ENCODE peak calls at places on chromosome 21, in five cellular contexts. K is dorsolateral prefrontal cortex, V is tibial nerve, O is uterus, T is choroid plexus epithelial cell. A is an unnamed sample.

GRCh38 chr21:30168086-30168485 is 1.5 kb upstream of the CLDN17 start:
- DNase-seq in V (no peak), T (no peak), O (no peak), K (no peak), A (no peak)

GRCh38 chr21:26909972-26910371 is 56.9 kb downstream of the ADAMTS5 start:
- DNase-seq in V (no peak), T (peak), K (no peak), O (no peak), A (no peak)

GRCh38 chr21:15731243-15731613 is 1.4 kb downstream of the USP25 start:
- DNase-seq in T (no peak), K (no peak), O (no peak), V (no peak), A (no peak)

GRCh38 chr21:33841561-33841960 is 74.0 kb downstream of the ATP5PO start:
- DNase-seq in K (no peak), O (no peak), T (no peak), V (no peak), A (no peak)

GRCh38 chr21:27219068-27219467 is 252.2 kb upstream of the ADAMTS5 start:
- DNase-seq in O (no peak), V (no peak), T (peak), K (no peak), A (peak)

GRCh38 chr21:35635261-35635660 is 425.1 kb downstream of the SETD4 start:
- DNase-seq in V (no peak), O (no peak), K (no peak), T (peak), A (peak)

GRCh38 chr21:29499734-29500343 is 201.1 kb downstream of the BACH1 start:
- DNase-seq in O (no peak), T (peak), K (no peak), V (no peak), A (no peak)

GRCh38 chr21:33901421-33902288 is 13.9 kb downstream of the ATP5PO start:
- DNase-seq in V (no peak), T (peak), O (peak), K (no peak), A (peak)

GRCh38 chr21:35265170-35265877 is 216.2 kb upstream of the RUNX1 start:
- DNase-seq in V (no peak), K (no peak), O (no peak), T (peak), A (no peak)

GRCh38 chr21:29933088-29933487 is 6.7 kb downstream of the GRIK1 start:
- DNase-seq in O (no peak), K (no peak), V (no peak), T (no peak), A (no peak)

GRCh38 chr21:18522181-18522771 is 118.7 kb upstream of the TMPRSS15 start:
- DNase-seq in O (no peak), K (no peak), V (no peak), T (peak), A (no peak)

GRCh38 chr21:16002872-16003466 is 273.2 kb downstream of the USP25 start:
- DNase-seq in V (no peak), T (peak), K (no peak), O (no peak), A (peak)

GRCh38 chr21:15667824-15668223 is 62.0 kb upstream of the USP25 start:
- DNase-seq in T (no peak), K (no peak), V (no peak), O (no peak), A (no peak)

GRCh38 chr21:40568756-40569155 is 278.2 kb downstream of the DSCAM start:
- DNase-seq in K (no peak), T (no peak), O (no peak), V (no peak), A (no peak)

GRCh38 chr21:34129039-34129891 is 55.9 kb downstream of the MRPS6 start:
- DNase-seq in T (peak), K (peak), V (no peak), O (peak), A (peak)

GRCh38 chr21:31351438-31351837 is 7.4 kb upstream of the TIAM1 start:
- DNase-seq in O (no peak), K (no peak), T (peak), V (no peak), A (no peak)

GRCh38 chr21:34132202-34132601 is 58.8 kb downstream of the MRPS6 start:
- DNase-seq in K (no peak), T (no peak), V (no peak), O (no peak), A (no peak)

GRCh38 chr21:32562426-32562825 is 22.9 kb downstream of the TCP10L start:
- DNase-seq in O (peak), V (no peak), K (no peak), T (peak), A (peak)
- H3K4me3 ChIP-seq in O (no peak), V (no peak), K (no peak), T (no peak), A (no peak)

DNA sequence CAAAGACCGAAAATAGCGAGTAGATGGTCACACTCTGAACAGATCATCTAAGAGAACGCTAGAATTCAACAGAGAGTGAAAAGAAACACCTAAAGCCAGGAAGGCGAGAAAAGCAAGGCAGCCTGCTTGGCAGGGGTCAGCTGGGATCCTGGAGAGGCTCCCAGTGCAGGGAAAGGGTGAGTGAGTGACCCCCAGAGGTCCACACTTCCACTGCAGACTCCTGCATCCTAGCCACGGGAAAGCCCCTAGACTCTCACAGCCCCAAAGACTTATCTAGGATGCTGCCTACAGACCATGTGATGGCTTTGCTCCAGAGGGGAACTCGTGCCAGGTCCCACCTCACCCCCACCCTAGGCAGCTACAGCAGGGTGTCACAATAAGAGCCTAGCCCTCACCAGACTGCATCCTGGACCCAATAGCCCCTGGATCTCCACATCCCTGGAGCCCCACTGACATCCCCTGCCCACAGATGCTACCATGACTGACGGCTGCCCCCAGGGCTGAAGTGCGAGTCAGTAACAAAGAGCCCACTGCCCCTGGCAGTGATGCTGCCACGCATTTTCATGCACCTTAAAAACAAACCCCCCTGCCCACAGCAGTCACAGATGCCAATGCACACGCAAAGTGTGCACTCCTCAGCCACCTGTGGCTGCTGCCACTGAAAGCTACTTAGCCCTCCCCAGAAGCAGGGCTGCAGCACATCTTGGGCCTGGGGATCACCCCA is 62.2 kb downstream of the PSMG1 start:
- DNase-seq in V (no peak), T (no peak), K (no peak), O (no peak), A (no peak)
- TF ChIP-seq CTCF in V (no peak), T (no peak), K (no peak), O (no peak), A (no peak)

GRCh38 chr21:14526816-14527689 is 19.1 kb downstream of the SAMSN1 start:
- DNase-seq in T (no peak), K (no peak), V (no peak), O (no peak), A (no peak)

GRCh38 chr21:14526199-14526598 is 19.9 kb downstream of the SAMSN1 start:
- DNase-seq in K (no peak), O (no peak), V (no peak), T (no peak), A (no peak)

GRCh38 chr21:14528815-14529214 is 17.3 kb downstream of the SAMSN1 start:
- DNase-seq in T (no peak), K (no peak), O (no peak), V (no peak), A (no peak)

GRCh38 chr21:14530574-14530973 is 15.5 kb downstream of the SAMSN1 start:
- DNase-seq in V (no peak), O (no peak), T (no peak), K (no peak), A (no peak)

GRCh38 chr21:14527690-14528652 is 18.1 kb downstream of the SAMSN1 start:
- DNase-seq in K (no peak), V (no peak), T (no peak), O (no peak), A (no peak)
- H3K4me3 ChIP-seq in K (no peak), V (no peak), T (no peak), O (no peak), A (no peak)

DNA sequence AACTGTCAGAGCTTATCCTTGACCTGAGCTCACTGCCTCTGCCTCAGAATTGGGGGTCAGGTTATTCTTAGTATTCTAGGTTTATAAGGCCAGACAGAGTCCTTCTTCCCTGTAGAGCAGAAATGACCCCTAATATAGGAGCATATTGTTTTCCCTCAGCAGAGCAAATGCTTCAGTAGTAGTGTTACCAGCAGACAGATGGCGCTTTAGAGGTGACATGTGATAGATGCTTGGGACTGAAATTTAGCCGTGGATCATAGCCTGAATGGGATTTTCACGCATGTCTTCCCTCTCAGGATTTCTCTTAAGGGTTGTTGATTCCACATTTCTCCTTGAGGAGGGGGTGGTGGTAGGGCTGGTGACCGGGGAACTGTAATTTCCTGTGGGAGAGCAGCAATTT is 24.5 kb downstream of the ADARB1 start:
- DNase-seq in O (no peak), T (peak), V (no peak), K (no peak), A (no peak)
- TF ChIP-seq CTCF in O (no peak), T (peak), V (no peak), K (peak), A (peak)

GRCh38 chr21:36888466-36888865 is 78.0 kb downstream of the HLCS start:
- DNase-seq in K (no peak), O (no peak), V (no peak), T (no peak), A (no peak)

GRCh38 chr21:36890086-36890485 is 76.4 kb downstream of the HLCS start:
- DNase-seq in O (no peak), V (no peak), K (no peak), T (no peak), A (no peak)

GRCh38 chr21:36891123-36891522 is 75.3 kb downstream of the HLCS start:
- DNase-seq in O (no peak), V (no peak), K (no peak), T (no peak), A (no peak)

GRCh38 chr21:36887983-36888382 is 78.5 kb downstream of the HLCS start:
- DNase-seq in O (no peak), V (no peak), K (no peak), T (no peak), A (no peak)

DNA sequence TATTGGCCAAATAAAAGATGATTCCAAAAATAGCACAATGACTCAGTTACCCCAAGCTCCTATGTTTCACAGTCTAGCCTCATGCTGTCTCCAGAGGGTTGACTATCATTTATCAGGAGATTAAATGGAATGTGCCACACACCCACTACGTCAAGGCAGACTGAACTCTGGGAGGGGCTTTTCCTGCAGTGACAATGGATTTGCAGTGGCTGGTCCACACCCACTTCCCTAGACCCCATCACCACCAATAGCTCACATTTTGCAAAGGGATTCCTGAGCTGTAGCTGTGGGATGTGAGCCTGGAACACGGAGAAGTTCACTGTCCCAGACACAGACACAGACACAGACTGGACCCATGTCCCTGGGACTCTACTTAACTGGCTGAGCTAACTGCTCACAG is 77.1 kb downstream of the HLCS start:
- DNase-seq in K (no peak), T (no peak), O (no peak), V (no peak), A (no peak)
- H3K4me3 ChIP-seq in K (no peak), T (no peak), O (no peak), V (no peak), A (no peak)

GRCh38 chr21:42300045-42300583 is 15.1 kb downstream of the TFF3 start:
- DNase-seq in K (no peak), T (no peak), V (no peak), O (no peak), A (no peak)
- TF ChIP-seq CTCF in K (no peak), T (no peak), V (no peak), O (no peak), A (no peak)

DNA sequence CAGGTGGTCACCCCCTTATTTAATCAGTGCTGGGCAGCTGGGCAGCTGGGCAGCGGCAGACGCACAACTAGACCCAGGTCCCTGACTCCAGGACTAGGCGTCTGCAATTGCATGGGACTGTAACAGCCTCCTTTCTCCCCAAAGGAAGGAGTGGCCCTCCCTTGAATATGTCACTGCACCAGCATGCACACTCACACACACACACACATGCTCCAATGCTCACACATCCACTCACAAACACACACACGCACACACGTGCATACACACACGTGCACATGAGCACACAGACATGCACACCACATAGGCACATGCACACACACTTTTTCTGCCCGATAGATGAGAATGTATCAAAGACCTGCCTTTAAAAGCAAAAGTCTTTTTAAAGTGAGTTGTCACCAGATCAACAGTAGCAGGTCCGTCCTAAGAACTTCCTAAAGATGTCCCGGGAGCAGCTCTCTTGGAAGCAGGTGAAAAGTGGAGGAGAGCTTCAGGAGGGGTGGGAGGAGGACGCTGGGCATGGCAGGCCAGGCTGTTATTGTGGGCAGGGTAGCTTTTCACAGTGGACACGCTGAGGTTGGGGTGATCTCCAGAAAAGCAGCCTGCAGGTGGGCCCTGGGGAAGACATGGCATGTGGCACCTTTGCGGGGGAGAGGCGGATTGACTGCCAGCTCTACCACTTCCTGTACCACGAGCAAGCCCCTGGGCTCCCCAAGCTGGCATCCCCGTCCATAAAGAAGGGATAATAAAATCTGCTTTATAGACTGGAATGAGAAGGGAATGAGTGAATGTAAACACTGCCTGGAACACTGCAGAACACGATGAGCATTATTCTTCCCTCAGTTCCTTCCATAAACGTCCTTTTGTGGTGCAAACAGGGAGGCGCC is 1.7 kb downstream of the PDE9A start:
- DNase-seq in V (no peak), T (no peak), K (no peak), O (no peak), A (no peak)
- H3K4me3 ChIP-seq in V (peak), T (no peak), K (peak), O (no peak), A (no peak)